ENCODE peak calls at places on chromosomes 2 and 18, in eight cellular contexts. One of them, this sample, is unnamed.

GRCh38 chr2:176105727-176106635 is 1.1 kb upstream of the HOXD11 start:
- DNase-seq in erythroblast: no peak
- DNase-seq in activated naive CD8-positive, alpha-beta T cell treated with anti-CD3 and anti-CD28 coated beads, Interleukin-2, amount 10 ng/mL, durations not matched to agents 7 days and 5 days: no peak
- DNase-seq in ovary: no peak
- DNase-seq in bronchial epithelial cell: no peak
- DNase-seq in EL: peak
- DNase-seq in ACHN: no peak
- DNase-seq in activated naive CD4-positive, alpha-beta T cell: no peak
- DNase-seq in this sample: no peak

GRCh38 chr2:58826795-58827194 is 585.7 kb upstream of the FANCL start:
- DNase-seq in ACHN: no peak
- DNase-seq in activated naive CD8-positive, alpha-beta T cell treated with anti-CD3 and anti-CD28 coated beads, Interleukin-2, amount 10 ng/mL, durations not matched to agents 7 days and 5 days: no peak
- DNase-seq in ovary: no peak
- DNase-seq in erythroblast: no peak
- DNase-seq in bronchial epithelial cell: no peak
- DNase-seq in EL: no peak
- DNase-seq in activated naive CD4-positive, alpha-beta T cell: no peak
- DNase-seq in this sample: no peak

GRCh38 chr2:27143285-27143684 is 4.1 kb upstream of the PRR30 start:
- DNase-seq in activated naive CD8-positive, alpha-beta T cell treated with anti-CD3 and anti-CD28 coated beads, Interleukin-2, amount 10 ng/mL, durations not matched to agents 7 days and 5 days: no peak
- DNase-seq in bronchial epithelial cell: no peak
- DNase-seq in activated naive CD4-positive, alpha-beta T cell: no peak
- DNase-seq in EL: no peak
- DNase-seq in erythroblast: no peak
- DNase-seq in ovary: no peak
- DNase-seq in ACHN: no peak
- DNase-seq in this sample: no peak

GRCh38 chr2:239246723-239247122 is 154.1 kb downstream of the HDAC4 start:
- DNase-seq in EL: no peak
- DNase-seq in activated naive CD4-positive, alpha-beta T cell: no peak
- DNase-seq in bronchial epithelial cell: peak
- DNase-seq in ACHN: peak
- DNase-seq in erythroblast: no peak
- DNase-seq in activated naive CD8-positive, alpha-beta T cell treated with anti-CD3 and anti-CD28 coated beads, Interleukin-2, amount 10 ng/mL, durations not matched to agents 7 days and 5 days: no peak
- DNase-seq in ovary: no peak
- DNase-seq in this sample: no peak

GRCh38 chr2:88355486-88355885 is 97.0 kb downstream of the FOXI3 start:
- DNase-seq in activated naive CD4-positive, alpha-beta T cell: no peak
- DNase-seq in ACHN: no peak
- DNase-seq in activated naive CD8-positive, alpha-beta T cell treated with anti-CD3 and anti-CD28 coated beads, Interleukin-2, amount 10 ng/mL, durations not matched to agents 7 days and 5 days: no peak
- DNase-seq in ovary: no peak
- DNase-seq in bronchial epithelial cell: no peak
- DNase-seq in EL: no peak
- DNase-seq in erythroblast: no peak
- DNase-seq in this sample: no peak

GRCh38 chr18:55189972-55190371 is 230.7 kb upstream of the CCDC68 start:
- DNase-seq in ovary: no peak
- DNase-seq in activated naive CD8-positive, alpha-beta T cell treated with anti-CD3 and anti-CD28 coated beads, Interleukin-2, amount 10 ng/mL, durations not matched to agents 7 days and 5 days: no peak
- DNase-seq in EL: peak
- DNase-seq in bronchial epithelial cell: no peak
- DNase-seq in activated naive CD4-positive, alpha-beta T cell: no peak
- DNase-seq in erythroblast: no peak
- DNase-seq in ACHN: no peak
- DNase-seq in this sample: no peak

GRCh38 chr2:150168596-150168995 is 318.9 kb downstream of the RND3 start:
- DNase-seq in ACHN: no peak
- DNase-seq in activated naive CD8-positive, alpha-beta T cell treated with anti-CD3 and anti-CD28 coated beads, Interleukin-2, amount 10 ng/mL, durations not matched to agents 7 days and 5 days: no peak
- DNase-seq in EL: no peak
- DNase-seq in bronchial epithelial cell: no peak
- DNase-seq in ovary: no peak
- DNase-seq in erythroblast: no peak
- DNase-seq in activated naive CD4-positive, alpha-beta T cell: no peak
- DNase-seq in this sample: no peak

GRCh38 chr2:67260348-67261277 is 136.5 kb upstream of the ETAA1 start:
- DNase-seq in activated naive CD4-positive, alpha-beta T cell: no peak
- DNase-seq in activated naive CD8-positive, alpha-beta T cell treated with anti-CD3 and anti-CD28 coated beads, Interleukin-2, amount 10 ng/mL, durations not matched to agents 7 days and 5 days: no peak
- DNase-seq in bronchial epithelial cell: peak
- DNase-seq in ACHN: peak
- DNase-seq in EL: peak
- DNase-seq in erythroblast: no peak
- DNase-seq in ovary: peak
- DNase-seq in this sample: no peak

GRCh38 chr2:161905389-161906046 is 168.5 kb downstream of the DPP4 start:
- DNase-seq in ACHN: peak
- DNase-seq in ovary: no peak
- DNase-seq in activated naive CD8-positive, alpha-beta T cell treated with anti-CD3 and anti-CD28 coated beads, Interleukin-2, amount 10 ng/mL, durations not matched to agents 7 days and 5 days: no peak
- DNase-seq in EL: peak
- DNase-seq in erythroblast: no peak
- DNase-seq in activated naive CD4-positive, alpha-beta T cell: no peak
- DNase-seq in bronchial epithelial cell: peak
- DNase-seq in this sample: no peak

GRCh38 chr2:193566276-193566675 is 1371.5 kb upstream of the TMEFF2 start:
- DNase-seq in ACHN: no peak
- DNase-seq in erythroblast: no peak
- DNase-seq in ovary: no peak
- DNase-seq in activated naive CD4-positive, alpha-beta T cell: no peak
- DNase-seq in EL: no peak
- DNase-seq in bronchial epithelial cell: no peak
- DNase-seq in activated naive CD8-positive, alpha-beta T cell treated with anti-CD3 and anti-CD28 coated beads, Interleukin-2, amount 10 ng/mL, durations not matched to agents 7 days and 5 days: no peak
- DNase-seq in this sample: no peak